ENCODE peak calls at places on chromosomes 13 and 19, in nine cellular contexts. L is omental fat pad; U is activated CD8-positive, alpha-beta memory T cell treated with anti-CD3 and anti-CD28 coated beads, Interleukin-2, amount 50 U/mL, for 4 hours; C is T-helper 1 cell; E is NT2/D1; V is nephron progenitor cell; N is T-helper 17 cell; T is activated naive CD4-positive, alpha-beta T cell; I is aorta. W is an unnamed sample.

GRCh38 chr13:99895428-99895998 is 76.1 kb downstream of the ZIC5 start:
- DNase-seq in L (no peak), U (no peak), C (no peak), E (no peak), V (no peak), N (no peak), T (no peak), I (no peak), W (no peak)

GRCh38 chr19:38692458-38693379 is 45.3 kb downstream of the ACTN4 start:
- DNase-seq in L (no peak), U (no peak), C (no peak), E (peak), V (no peak), N (no peak), T (no peak), I (no peak), W (no peak)

GRCh38 chr13:112978561-112979405 is 9.8 kb downstream of the MCF2L start:
- DNase-seq in L (no peak), U (no peak), C (no peak), E (no peak), V (no peak), N (no peak), T (no peak), I (no peak), W (no peak)

GRCh38 chr19:13103961-13104847 is 1.5 kb upstream of the LYL1 start:
- DNase-seq in L (no peak), U (peak), C (peak), E (no peak), V (peak), N (peak), T (peak), I (peak), W (no peak)

GRCh38 chr13:109381546-109382180 is 404.7 kb downstream of the IRS2 start:
- DNase-seq in L (no peak), U (no peak), C (no peak), E (no peak), V (no peak), N (no peak), T (no peak), I (no peak), W (no peak)

GRCh38 chr13:97875218-97875617 is 78.3 kb upstream of the IPO5 start:
- DNase-seq in L (no peak), U (no peak), C (no peak), E (no peak), V (no peak), N (no peak), T (no peak), I (no peak), W (no peak)

GRCh38 chr19:49128545-49129237 is 9.3 kb downstream of the PPFIA3 start:
- DNase-seq in L (no peak), U (no peak), C (no peak), E (no peak), V (no peak), N (no peak), T (no peak), I (no peak), W (no peak)

GRCh38 chr19:11224429-11224828 is 15.0 kb upstream of the ANGPTL8 start:
- DNase-seq in L (no peak), U (no peak), C (no peak), E (no peak), V (no peak), N (no peak), T (no peak), I (no peak), W (no peak)